ENCODE peak calls at places on chromosome 6, in seven cellular contexts. S is SW480; A is stimulated activated CD4-positive, alpha-beta T cell treated with anti-CD3 and anti-CD28 coated beads, Interleukin-12 subunit alpha, Interleukin-12 subunit beta, amount 100 ng/mL, for 4 hours; Q is SHP77 treated with DMSO at 0.1 percent for 48 hours; Y is NCI-H1105; K is SW 1271; T is left cardiac atrium. V is an unnamed sample.

GRCh38 chr6:112618796-112619195 is 271.7 kb downstream of the RFPL4B start:
- DNase-seq in T (no peak), A (no peak), Y (no peak), K (no peak), S (no peak), Q (no peak), V (no peak)

GRCh38 chr6:148758492-148758891 is 11.7 kb downstream of the UST start:
- DNase-seq in S (no peak), Y (no peak), T (no peak), K (no peak), Q (no peak), A (no peak), V (no peak)

GRCh38 chr6:117829594-117830319 is 77.3 kb upstream of the SLC35F1 start:
- DNase-seq in Y (peak; percentile 7), K (no peak), A (no peak), Q (no peak), S (peak; percentile 44), T (no peak), V (peak; percentile 4)

GRCh38 chr6:166314454-166314853 is 6.3 kb upstream of the PRR18 start:
- DNase-seq in A (no peak), Y (no peak), S (no peak), T (no peak), K (no peak), Q (no peak), V (no peak)

GRCh38 chr6:46104209-46104608 is 25.6 kb upstream of the ENPP4 start:
- DNase-seq in Y (no peak), A (no peak), Q (no peak), K (no peak), S (no peak), T (no peak), V (no peak)

GRCh38 chr6:37653933-37654565 is 43.6 kb downstream of the MDGA1 start:
- DNase-seq in Q (no peak), A (peak; percentile 57), T (no peak), Y (no peak), K (no peak), S (peak; percentile 28), V (peak; percentile 82)

GRCh38 chr6:138662474-138662873 is 111.1 kb upstream of the CCDC28A start:
- DNase-seq in Q (no peak), T (no peak), S (peak; percentile 9), Y (no peak), K (no peak), A (no peak), V (peak; percentile 25)

GRCh38 chr6:46134216-46134615 is 4.4 kb downstream of the ENPP4 start:
- DNase-seq in A (no peak), K (no peak), Q (no peak), Y (no peak), T (no peak), S (no peak), V (no peak)

GRCh38 chr6:52286798-52287432 is 2.4 kb upstream of the MCM3 start:
- DNase-seq in K (peak; percentile 44), T (peak; percentile 79), Y (peak; percentile 73), S (peak; percentile 69), Q (peak; percentile 63), A (peak; percentile 60), V (peak; percentile 72)

GRCh38 chr6:22029169-22029568 is 267.7 kb downstream of the PRL start:
- DNase-seq in S (no peak), Q (no peak), Y (no peak), K (no peak), A (no peak), T (no peak), V (no peak)

GRCh38 chr6:149925253-149925973 is 2.5 kb upstream of the RAET1G start:
- DNase-seq in Y (no peak), S (no peak), Q (no peak), K (no peak), A (no peak), T (peak; percentile 50), V (no peak)

GRCh38 chr6:137165375-137166246 is 7.8 kb downstream of the IL22RA2 start:
- DNase-seq in K (no peak), Q (no peak), S (peak; percentile 32), T (no peak), Y (no peak), A (no peak), V (no peak)

GRCh38 chr6:29739136-29739881 is 16.1 kb downstream of the HLA-F start:
- DNase-seq in K (no peak), Q (no peak), S (no peak), T (no peak), Y (no peak), A (no peak), V (no peak)

GRCh38 chr6:69880570-69880969 is 14.2 kb downstream of the COL19A1 start:
- DNase-seq in Y (no peak), T (no peak), S (no peak), Q (no peak), K (no peak), A (no peak), V (no peak)

GRCh38 chr6:129685640-129686031 is 24.3 kb downstream of the ARHGAP18 start:
- DNase-seq in K (no peak), Y (no peak), Q (no peak), T (no peak), S (no peak), A (no peak), V (no peak)

GRCh38 chr6:37585523-37585905 is 85.8 kb upstream of the CCDC167 start:
- DNase-seq in T (no peak), Q (no peak), A (no peak), S (no peak), K (no peak), Y (no peak), V (no peak)

GRCh38 chr6:56393615-56394612 is 146.5 kb upstream of the COL21A1 start:
- DNase-seq in Y (no peak), S (no peak), Q (no peak), T (no peak), K (no peak), A (no peak), V (no peak)

GRCh38 chr6:1123406-1123805 is 188.5 kb upstream of the FOXQ1 start:
- DNase-seq in T (no peak), S (no peak), A (no peak), Q (no peak), K (no peak), Y (no peak), V (no peak)

GRCh38 chr6:34235605-34236422 is 859 bp upstream of the HMGA1 start:
- DNase-seq in T (peak; percentile 65), A (peak; percentile 66), Y (no peak), K (no peak), Q (no peak), S (peak; percentile 91), V (peak; percentile 84)

GRCh38 chr6:75368151-75368779 is 83.7 kb upstream of the TMEM30A start:
- DNase-seq in Y (peak; percentile 27), T (peak; percentile 30), Q (peak; percentile 28), K (no peak), S (peak; percentile 30), A (no peak), V (no peak)

GRCh38 chr6:143726015-143726647 is 48.4 kb downstream of the PHACTR2 start:
- DNase-seq in S (no peak), T (no peak), Y (no peak), K (no peak), A (no peak), Q (no peak), V (no peak)

GRCh38 chr6:106997392-106998257 is 23.1 kb upstream of the CD24 start:
- DNase-seq in A (peak; percentile 22), Y (peak; percentile 40), T (no peak), Q (peak; percentile 58), K (no peak), S (peak; percentile 53), V (peak; percentile 61)

V was measured in AG08396.